ENCODE peak calls at places on chromosome 18, in ten cellular contexts. C, R, L, B, K, N, D, Q, Z and S are unnamed samples.

GRCh38 chr18:50468802-50469201 is 91.1 kb upstream of the MAPK4 start:
- DNase-seq in C (no peak), R (no peak), L (no peak), B (no peak), K (no peak), N (no peak), D (no peak), Q (no peak), Z (no peak), S (no peak)

GRCh38 chr18:22349966-22350365 is 67.7 kb downstream of the CTAGE1 start:
- DNase-seq in C (no peak), R (no peak), L (no peak), B (no peak), K (no peak), N (peak), D (no peak), Q (no peak), Z (no peak), S (no peak)

GRCh38 chr18:80202264-80202998 is 44.9 kb downstream of the PARD6G start:
- DNase-seq in C (no peak), R (peak), L (no peak), B (no peak), K (no peak), N (no peak), D (no peak), Q (no peak), Z (no peak), S (no peak)

GRCh38 chr18:22465859-22466602 is 48.3 kb upstream of the CTAGE1 start:
- DNase-seq in C (no peak), R (no peak), L (peak), B (no peak), K (no peak), N (peak), D (peak), Q (peak), Z (peak), S (no peak)

GRCh38 chr18:36329684-36330434 is 32.3 kb downstream of the FHOD3 start:
- DNase-seq in C (no peak), R (no peak), L (no peak), B (no peak), K (no peak), N (no peak), D (no peak), Q (peak), Z (no peak), S (no peak)

GRCh38 chr18:23225518-23225917 is 90.2 kb downstream of the CABLES1 start:
- DNase-seq in C (no peak), R (no peak), L (peak), B (no peak), K (no peak), N (peak), D (no peak), Q (no peak), Z (no peak), S (no peak)

GRCh38 chr18:60096428-60096827 is 196.6 kb downstream of the PMAIP1 start:
- DNase-seq in C (no peak), R (no peak), L (no peak), B (no peak), K (no peak), N (no peak), D (peak), Q (no peak), Z (no peak), S (no peak)

GRCh38 chr18:37483221-37483971 is 82.2 kb downstream of the CELF4 start:
- DNase-seq in C (no peak), R (no peak), L (no peak), B (no peak), K (peak), N (peak), D (peak), Q (peak), Z (no peak), S (no peak)

GRCh38 chr18:59908790-59909189 is 9.0 kb downstream of the PMAIP1 start:
- DNase-seq in C (no peak), R (no peak), L (no peak), B (no peak), K (no peak), N (peak), D (peak), Q (no peak), Z (no peak), S (no peak)

GRCh38 chr18:11114653-11115052 is 34.7 kb downstream of the PIEZO2 start:
- DNase-seq in C (no peak), R (no peak), L (no peak), B (no peak), K (peak), N (peak), D (no peak), Q (peak), Z (no peak), S (no peak)

GRCh38 chr18:8822643-8823042 is 117.3 kb downstream of the MTCL1 start:
- DNase-seq in C (no peak), R (no peak), L (no peak), B (no peak), K (no peak), N (no peak), D (no peak), Q (no peak), Z (no peak), S (no peak)

GRCh38 chr18:41323044-41323443 is 632.0 kb upstream of the PIK3C3 start:
- DNase-seq in C (no peak), R (no peak), L (no peak), B (no peak), K (no peak), N (peak), D (peak), Q (no peak), Z (no peak), S (no peak)

GRCh38 chr18:13793819-13794218 is 30.1 kb upstream of the MC5R start:
- DNase-seq in C (no peak), R (no peak), L (no peak), B (no peak), K (no peak), N (no peak), D (no peak), Q (peak), Z (no peak), S (no peak)

GRCh38 chr18:63679820-63680606 is 18.3 kb upstream of the SERPINB3 start:
- DNase-seq in C (no peak), R (no peak), L (no peak), B (no peak), K (no peak), N (no peak), D (no peak), Q (no peak), Z (no peak), S (no peak)

GRCh38 chr18:23924813-23925212 is 89.7 kb upstream of the TTC39C start:
- DNase-seq in C (no peak), R (no peak), L (no peak), B (no peak), K (no peak), N (peak), D (no peak), Q (no peak), Z (no peak), S (no peak)

GRCh38 chr18:3816601-3817363 is 366.8 kb downstream of the TGIF1 start:
- DNase-seq in C (no peak), R (no peak), L (peak), B (no peak), K (no peak), N (peak), D (peak), Q (no peak), Z (no peak), S (no peak)

GRCh38 chr18:66867653-66868052 is 263.8 kb upstream of the CDH19 start:
- DNase-seq in C (no peak), R (no peak), L (no peak), B (no peak), K (no peak), N (peak), D (peak), Q (no peak), Z (no peak), S (no peak)

GRCh38 chr18:79784071-79784913 is 13.4 kb upstream of the KCNG2 start:
- DNase-seq in C (no peak), R (no peak), L (no peak), B (peak), K (no peak), N (no peak), D (no peak), Q (no peak), Z (no peak), S (no peak)

GRCh38 chr18:24552218-24552617 is 91.8 kb downstream of the HRH4 start:
- DNase-seq in C (no peak), R (no peak), L (no peak), B (no peak), K (no peak), N (no peak), D (no peak), Q (no peak), Z (no peak), S (no peak)

GRCh38 chr18:36899289-36899688 is 70.4 kb downstream of the KIAA1328 start:
- DNase-seq in C (no peak), R (no peak), L (no peak), B (no peak), K (peak), N (no peak), D (peak), Q (peak), Z (no peak), S (no peak)

GRCh38 chr18:43271593-43272432 is 5.5 kb downstream of the SYT4 start:
- DNase-seq in C (no peak), R (peak), L (peak), B (no peak), K (peak), N (peak), D (peak), Q (peak), Z (peak), S (no peak)

GRCh38 chr18:3498705-3499451 is 48.9 kb downstream of the TGIF1 start:
- DNase-seq in C (peak), R (no peak), L (no peak), B (peak), K (no peak), N (peak), D (no peak), Q (peak), Z (no peak), S (no peak)

GRCh38 chr18:27887711-27888495 is 289.0 kb downstream of the CDH2 start:
- DNase-seq in C (no peak), R (no peak), L (no peak), B (no peak), K (no peak), N (peak), D (peak), Q (no peak), Z (no peak), S (no peak)

GRCh38 chr18:11323359-11323819 is 174.0 kb upstream of the PIEZO2 start:
- DNase-seq in C (no peak), R (no peak), L (no peak), B (no peak), K (no peak), N (peak), D (no peak), Q (peak), Z (no peak), S (no peak)

GRCh38 chr18:3923750-3924149 is 473.8 kb downstream of the TGIF1 start:
- DNase-seq in C (no peak), R (no peak), L (peak), B (no peak), K (no peak), N (peak), D (peak), Q (no peak), Z (no peak), S (no peak)

GRCh38 chr18:37519506-37520135 is 46.0 kb downstream of the CELF4 start:
- DNase-seq in C (no peak), R (no peak), L (no peak), B (no peak), K (no peak), N (no peak), D (no peak), Q (no peak), Z (no peak), S (no peak)

GRCh38 chr18:48161911-48162698 is 231.6 kb upstream of the SMAD2 start:
- DNase-seq in C (no peak), R (no peak), L (no peak), B (no peak), K (no peak), N (no peak), D (no peak), Q (peak), Z (no peak), S (no peak)

GRCh38 chr18:50071393-50071792 is 123.6 kb downstream of the MYO5B start:
- DNase-seq in C (no peak), R (no peak), L (no peak), B (no peak), K (no peak), N (no peak), D (no peak), Q (no peak), Z (no peak), S (no peak)

GRCh38 chr18:4581966-4582365 is 126.9 kb upstream of the DLGAP1 start:
- DNase-seq in C (no peak), R (no peak), L (no peak), B (no peak), K (no peak), N (no peak), D (no peak), Q (no peak), Z (no peak), S (no peak)

GRCh38 chr18:53131001-53131400 is 791.0 kb downstream of the DCC start:
- DNase-seq in C (no peak), R (no peak), L (no peak), B (no peak), K (no peak), N (no peak), D (no peak), Q (no peak), Z (no peak), S (no peak)

GRCh38 chr18:26648509-26649192 is 100.3 kb upstream of the KCTD1 start:
- DNase-seq in C (no peak), R (no peak), L (no peak), B (no peak), K (no peak), N (no peak), D (no peak), Q (peak), Z (no peak), S (no peak)

GRCh38 chr18:32243358-32243757 is 53.5 kb downstream of the MEP1B start:
- DNase-seq in C (no peak), R (no peak), L (no peak), B (no peak), K (no peak), N (no peak), D (no peak), Q (no peak), Z (no peak), S (no peak)

GRCh38 chr18:13112982-13113381 is 105.6 kb upstream of the LDLRAD4 start:
- DNase-seq in C (no peak), R (no peak), L (no peak), B (no peak), K (peak), N (peak), D (peak), Q (peak), Z (no peak), S (no peak)

GRCh38 chr18:6778459-6778858 is 48.9 kb downstream of the ARHGAP28 start:
- DNase-seq in C (no peak), R (no peak), L (no peak), B (no peak), K (no peak), N (no peak), D (no peak), Q (peak), Z (no peak), S (no peak)

GRCh38 chr18:54926593-54927297 is 32.5 kb downstream of the CCDC68 start:
- DNase-seq in C (no peak), R (no peak), L (peak), B (no peak), K (no peak), N (no peak), D (peak), Q (no peak), Z (no peak), S (no peak)